ENCODE peak calls at places on chromosome 22, in ten cellular contexts. G is progenitor cell of endocrine pancreas, T is RWPE1, A is upper lobe of left lung, I is heart left ventricle, P is GM13977, K is endodermal cell, N is esophagus squamous epithelium, S is HFFc6, L is heart right ventricle. H is an unnamed sample.

GRCh38 chr22:28594784-28595324 is 84.8 kb downstream of the TTC28 start:
- DNase-seq in G (no peak), T (peak), A (no peak), I (no peak), P (peak), K (no peak), N (no peak), S (peak), L (no peak), H (no peak)

GRCh38 chr22:38419121-38419863 is 35.7 kb downstream of the KCNJ4 start:
- DNase-seq in G (no peak), T (no peak), A (no peak), I (no peak), P (no peak), K (peak), N (no peak), S (no peak), L (no peak), H (no peak)

GRCh38 chr22:47289316-47289985 is 527.0 kb downstream of the TBC1D22A start:
- DNase-seq in G (no peak), T (no peak), A (no peak), I (no peak), P (no peak), K (no peak), N (no peak), S (no peak), L (no peak), H (no peak)

GRCh38 chr22:21682385-21683175 is 16.8 kb downstream of the PPIL2 start:
- DNase-seq in G (no peak), T (no peak), A (no peak), I (no peak), P (no peak), K (peak), N (no peak), S (no peak), L (no peak), H (no peak)

GRCh38 chr22:21443735-21444421 is 23.3 kb upstream of the TMEM191C start:
- DNase-seq in G (no peak), T (no peak), A (peak), I (peak), P (no peak), K (peak), N (no peak), S (no peak), L (peak), H (no peak)

GRCh38 chr22:31089101-31090100 is 8.3 kb downstream of the SMTN start:
- DNase-seq in G (no peak), T (no peak), A (peak), I (no peak), P (peak), K (peak), N (no peak), S (no peak), L (peak), H (peak)

GRCh38 chr22:46580940-46581579 is 39.1 kb upstream of the GRAMD4 start:
- DNase-seq in G (no peak), T (no peak), A (no peak), I (no peak), P (no peak), K (peak), N (no peak), S (no peak), L (no peak), H (no peak)

GRCh38 chr22:44159230-44159629 is 21.5 kb upstream of the PARVG start:
- DNase-seq in G (no peak), T (no peak), A (no peak), I (no peak), P (no peak), K (no peak), N (no peak), S (no peak), L (no peak), H (no peak)

GRCh38 chr22:20751185-20751851 is 22.6 kb upstream of the SERPIND1 start:
- DNase-seq in G (no peak), T (no peak), A (no peak), I (no peak), P (no peak), K (peak), N (no peak), S (no peak), L (no peak), H (no peak)

GRCh38 chr22:42930810-42931420 is 73.8 kb upstream of the ARFGAP3 start:
- DNase-seq in G (no peak), T (peak), A (no peak), I (no peak), P (no peak), K (peak), N (no peak), S (peak), L (peak), H (no peak)

GRCh38 chr22:37843746-37844089 is 416 bp downstream of the ANKRD54 start:
- DNase-seq in G (peak), T (peak), A (peak), I (no peak), P (peak), K (no peak), N (no peak), S (no peak), L (peak), H (no peak)

GRCh38 chr22:18056161-18056666 is 21.6 kb upstream of the PEX26 start:
- DNase-seq in G (no peak), T (no peak), A (no peak), I (no peak), P (peak), K (no peak), N (no peak), S (peak), L (no peak), H (no peak)

GRCh38 chr22:49209452-49210195 is 618.0 kb downstream of the BRD1 start:
- DNase-seq in G (no peak), T (no peak), A (no peak), I (peak), P (no peak), K (peak), N (no peak), S (no peak), L (no peak), H (no peak)

GRCh38 chr22:26800858-26801257 is 143.5 kb downstream of the MIAT start:
- DNase-seq in G (peak), T (no peak), A (peak), I (no peak), P (no peak), K (peak), N (no peak), S (peak), L (no peak), H (no peak)

GRCh38 chr22:23263651-23264555 is 83.6 kb downstream of the BCR start:
- DNase-seq in G (no peak), T (no peak), A (no peak), I (no peak), P (no peak), K (no peak), N (no peak), S (peak), L (no peak), H (no peak)

GRCh38 chr22:30887418-30887817 is 81.2 kb downstream of the MORC2 start:
- DNase-seq in G (no peak), T (no peak), A (no peak), I (no peak), P (no peak), K (no peak), N (no peak), S (no peak), L (no peak), H (no peak)

GRCh38 chr22:20433686-20434241 is 3.9 kb downstream of the SCARF2 start:
- DNase-seq in G (no peak), T (no peak), A (no peak), I (no peak), P (no peak), K (no peak), N (no peak), S (no peak), L (no peak), H (peak)

GRCh38 chr22:41525450-41526225 is 18.6 kb downstream of the POLR3H start:
- DNase-seq in G (no peak), T (no peak), A (peak), I (no peak), P (no peak), K (peak), N (no peak), S (no peak), L (no peak), H (no peak)
- TF ChIP-seq CTCF in G (no peak), T (no peak), A (no peak), I (no peak), P (no peak), K (no peak), N (no peak), S (no peak), L (no peak), H (no peak)

GRCh38 chr22:39559456-39560105 is 11.0 kb upstream of the CACNA1I start:
- DNase-seq in G (peak), T (no peak), A (no peak), I (no peak), P (peak), K (peak), N (no peak), S (peak), L (no peak), H (no peak)
- TF ChIP-seq CTCF in G (peak), T (peak), A (no peak), I (no peak), P (peak), K (peak), N (no peak), S (peak), L (peak), H (peak)

DNA sequence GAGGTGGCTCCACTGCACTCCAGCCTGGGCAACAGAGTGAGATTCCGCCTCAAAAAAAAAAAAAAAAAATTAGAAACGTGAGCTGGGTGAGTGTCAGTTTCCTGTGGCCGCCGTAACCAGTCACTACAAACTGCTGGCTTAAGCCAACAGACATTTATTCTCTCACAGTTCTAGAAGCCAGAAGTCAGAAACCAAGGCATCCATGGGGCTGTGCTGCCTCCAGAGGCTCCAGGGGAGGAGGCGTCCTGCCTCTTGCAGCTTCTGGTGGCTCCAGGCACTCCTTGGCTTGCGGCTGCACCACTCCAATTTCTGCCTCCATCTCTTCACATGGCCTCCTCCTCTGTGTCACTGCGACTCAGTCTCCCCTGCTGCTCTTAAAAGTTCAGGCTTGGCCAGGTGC is 11.1 kb upstream of the KIAA0930 start:
- DNase-seq in G (no peak), T (no peak), A (no peak), I (no peak), P (no peak), K (no peak), N (no peak), S (no peak), L (no peak), H (no peak)
- TF ChIP-seq CTCF in G (no peak), T (no peak), A (no peak), I (no peak), P (no peak), K (no peak), N (no peak), S (no peak), L (no peak), H (no peak)

GRCh38 chr22:50246242-50247175 is 1.7 kb upstream of the TUBGCP6 start:
- DNase-seq in G (no peak), T (no peak), A (peak), I (no peak), P (no peak), K (no peak), N (no peak), S (no peak), L (no peak), H (no peak)
- TF ChIP-seq CTCF in G (peak), T (no peak), A (no peak), I (no peak), P (no peak), K (peak), N (no peak), S (peak), L (no peak), H (no peak)

GRCh38 chr22:34414467-34415440 is 494.5 kb upstream of the LARGE1 start:
- DNase-seq in G (peak), T (peak), A (no peak), I (no peak), P (peak), K (peak), N (no peak), S (no peak), L (no peak), H (no peak)
- TF ChIP-seq CTCF in G (peak), T (peak), A (no peak), I (peak), P (peak), K (peak), N (no peak), S (peak), L (peak), H (peak)

DNA sequence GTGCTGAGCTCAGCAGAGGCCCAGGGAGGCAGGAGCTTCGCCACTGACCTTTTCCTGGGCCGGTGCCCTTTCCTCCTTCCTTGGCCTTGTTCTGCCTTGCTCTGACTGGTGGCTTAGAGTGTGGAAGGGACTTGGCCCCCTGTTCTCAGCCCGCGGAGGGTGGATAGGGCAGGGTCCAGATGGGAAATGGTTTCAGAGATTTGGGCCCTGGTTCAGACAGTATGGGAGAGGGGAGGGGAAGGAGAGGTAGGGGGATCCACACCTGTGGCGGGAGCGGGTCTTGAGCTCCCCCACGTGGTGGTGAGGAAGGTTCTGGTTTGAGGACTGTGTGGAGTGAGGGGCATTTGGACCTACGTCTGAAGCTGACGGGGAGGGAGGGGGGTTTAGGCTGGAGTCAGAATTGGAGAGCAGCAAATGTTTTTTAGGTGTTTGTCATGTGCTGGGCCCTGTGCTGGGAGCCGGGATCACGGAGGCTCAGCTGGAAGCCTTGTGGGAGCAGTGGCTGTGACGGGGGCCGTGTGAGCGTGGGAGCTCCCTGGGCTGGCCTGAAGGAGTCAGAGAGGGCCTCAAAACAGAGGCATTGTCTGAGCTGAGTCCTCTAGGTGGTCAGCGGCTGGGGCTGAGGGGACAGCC is 27.2 kb downstream of the SHANK3 start:
- DNase-seq in G (no peak), T (no peak), A (no peak), I (no peak), P (no peak), K (peak), N (no peak), S (no peak), L (no peak), H (no peak)
- TF ChIP-seq CTCF in G (peak), T (no peak), A (no peak), I (no peak), P (peak), K (peak), N (no peak), S (peak), L (peak), H (peak)

GRCh38 chr22:32119568-32120235 is 39.4 kb downstream of the C22orf42 start:
- DNase-seq in G (no peak), T (no peak), A (peak), I (no peak), P (no peak), K (no peak), N (no peak), S (no peak), L (no peak), H (no peak)
- TF ChIP-seq CTCF in G (no peak), T (no peak), A (no peak), I (no peak), P (no peak), K (peak), N (no peak), S (peak), L (no peak), H (no peak)

GRCh38 chr22:24830205-24830979 is 24.4 kb downstream of the SGSM1 start:
- DNase-seq in G (no peak), T (no peak), A (no peak), I (no peak), P (no peak), K (no peak), N (no peak), S (no peak), L (no peak), H (no peak)

GRCh38 chr22:24836282-24836681 is 30.3 kb downstream of the SGSM1 start:
- DNase-seq in G (no peak), T (no peak), A (no peak), I (no peak), P (no peak), K (no peak), N (no peak), S (no peak), L (no peak), H (no peak)

GRCh38 chr22:24833881-24834495 is 28.0 kb downstream of the SGSM1 start:
- DNase-seq in G (no peak), T (no peak), A (no peak), I (no peak), P (no peak), K (no peak), N (no peak), S (no peak), L (no peak), H (no peak)

GRCh38 chr22:24831678-24832077 is 25.7 kb downstream of the SGSM1 start:
- DNase-seq in G (no peak), T (no peak), A (no peak), I (no peak), P (no peak), K (no peak), N (no peak), S (no peak), L (no peak), H (no peak)

GRCh38 chr22:24834845-24835570 is 29.0 kb downstream of the SGSM1 start:
- DNase-seq in G (no peak), T (no peak), A (no peak), I (no peak), P (no peak), K (peak), N (no peak), S (no peak), L (no peak), H (no peak)
- TF ChIP-seq CTCF in G (peak), T (no peak), A (no peak), I (no peak), P (no peak), K (peak), N (no peak), S (peak), L (peak), H (peak)

GRCh38 chr22:19111140-19111539 is 11.1 kb downstream of the DGCR2 start:
- DNase-seq in G (no peak), T (no peak), A (no peak), I (no peak), P (no peak), K (no peak), N (no peak), S (no peak), L (no peak), H (no peak)
- TF ChIP-seq CTCF in G (no peak), T (no peak), A (no peak), I (no peak), P (no peak), K (peak), N (no peak), S (peak), L (no peak), H (no peak)

GRCh38 chr22:34951212-34951611 is 114.7 kb upstream of the ISX start:
- DNase-seq in G (no peak), T (no peak), A (no peak), I (no peak), P (no peak), K (peak), N (no peak), S (no peak), L (no peak), H (no peak)
- TF ChIP-seq CTCF in G (no peak), T (no peak), A (no peak), I (no peak), P (no peak), K (peak), N (no peak), S (no peak), L (no peak), H (no peak)